ENCODE peak calls at places on chromosomes 11 and 22, in five cellular contexts. A, Z, K, L and F are unnamed samples.

GRCh38 chr11:121514401-121514981 is 61.7 kb upstream of the SORL1-AS1 start:
- DNase-seq in L (no peak), K (no peak), A (no peak), Z (no peak), F (no peak)

GRCh38 chr11:28836285-28837081 is 728.3 kb downstream of the METTL15 start:
- DNase-seq in A (no peak), Z (no peak), K (no peak), L (no peak), F (no peak)

GRCh38 chr11:16791494-16791961 is 53.1 kb downstream of the C11orf58 start:
- DNase-seq in L (no peak), Z (no peak), K (no peak), A (no peak), F (no peak)

GRCh38 chr11:41536001-41536568 is 76.6 kb upstream of the LRRC4C start:
- DNase-seq in K (no peak), Z (no peak), A (no peak), L (no peak), F (no peak)

GRCh38 chr22:39292002-39292401 is 27.4 kb downstream of the RPL3 start:
- DNase-seq in Z (no peak), A (no peak), L (no peak), K (no peak), F (no peak)

GRCh38 chr11:61011950-61012830 is 40.7 kb downstream of the CD6 start:
- DNase-seq in Z (no peak), K (peak), A (no peak), L (no peak), F (no peak)

GRCh38 chr22:17233348-17234043 is 14.3 kb upstream of the ADA2 start:
- DNase-seq in L (no peak), A (no peak), K (no peak), Z (no peak), F (no peak)

GRCh38 chr11:39078465-39078864 is 2381.0 kb downstream of the LRRC4C start:
- DNase-seq in A (no peak), L (no peak), Z (no peak), K (no peak), F (no peak)

GRCh38 chr11:118156531-118157185 is 4.0 kb upstream of the SCN4B start:
- DNase-seq in A (peak), K (no peak), Z (no peak), L (no peak), F (no peak)

GRCh38 chr11:28878025-28878424 is 769.8 kb downstream of the METTL15 start:
- DNase-seq in A (no peak), K (no peak), Z (no peak), L (no peak), F (no peak)

GRCh38 chr11:118217575-118217974 is 7.2 kb downstream of the JAML start:
- DNase-seq in A (peak), K (no peak), L (no peak), Z (no peak), F (no peak)

GRCh38 chr22:23236440-23237139 is 56.3 kb downstream of the BCR start:
- DNase-seq in K (no peak), L (no peak), A (no peak), Z (no peak), F (no peak)

GRCh38 chr11:44595964-44596381 is 30.5 kb downstream of the CD82 start:
- DNase-seq in K (peak), Z (no peak), L (no peak), A (no peak), F (no peak)